ENCODE peak calls at places on chromosome 21, in four cellular contexts. T is uterus; C is NCI-H1417; S is activated effector memory CD4-positive, alpha-beta T cell treated with Interleukin-2 at 50 U/mL for 16 hours. I is an unnamed sample.
A peak's percentile ranks its signal among the peaks of the same experiment; 100 is the strongest.

GRCh38 chr21:37408464-37409193 is 42.1 kb downstream of the DYRK1A start:
- DNase-seq in T (no peak), C (no peak), S (no peak), I (no peak)

GRCh38 chr21:17003763-17004373 is 509.0 kb upstream of the CXADR start:
- DNase-seq in T (no peak), C (no peak), S (no peak), I (no peak)

GRCh38 chr21:36494557-36494956 is 14.6 kb upstream of the CLDN14 start:
- DNase-seq in T (no peak), C (no peak), S (no peak), I (no peak)

GRCh38 chr21:29718081-29718815 is 221.5 kb downstream of the GRIK1 start:
- DNase-seq in T (no peak), C (peak; percentile 53), S (no peak), I (no peak)

GRCh38 chr21:42560517-42561179 is 47.0 kb downstream of the SLC37A1 start:
- DNase-seq in T (no peak), C (peak; percentile 19), S (no peak), I (no peak)

GRCh38 chr21:43764576-43765495 is 11.3 kb downstream of the CSTB start:
- DNase-seq in T (no peak), C (no peak), S (no peak), I (no peak)

GRCh38 chr21:16709866-16710550 is 802.8 kb upstream of the CXADR start:
- DNase-seq in T (peak; percentile 44), C (no peak), S (no peak), I (no peak)

GRCh38 chr21:33025106-33025470 is 647 bp upstream of the OLIG2 start:
- DNase-seq in T (no peak), C (no peak), S (no peak), I (no peak)

GRCh38 chr21:14321042-14321441 is 61.9 kb downstream of the HSPA13 start:
- DNase-seq in T (no peak), C (no peak), S (no peak), I (no peak)

GRCh38 chr21:32184485-32184884 is 94.4 kb downstream of the MIS18A start:
- DNase-seq in T (no peak), C (peak; percentile 40), S (no peak), I (no peak)

GRCh38 chr21:44765231-44766013 is 36.2 kb downstream of the UBE2G2 start:
- DNase-seq in T (no peak), C (peak; percentile 58), S (peak; percentile 36), I (no peak)

GRCh38 chr21:45513741-45514310 is 28.4 kb downstream of the SLC19A1 start:
- DNase-seq in T (no peak), C (no peak), S (no peak), I (no peak)

GRCh38 chr21:33075596-33076195 is 5.8 kb downstream of the OLIG1 start:
- DNase-seq in T (no peak), C (no peak), S (no peak), I (no peak)

GRCh38 chr21:18218331-18218730 is 26.3 kb upstream of the CHODL start:
- DNase-seq in T (no peak), C (no peak), S (no peak), I (no peak)

GRCh38 chr21:17532292-17532691 is 19.4 kb downstream of the CXADR start:
- DNase-seq in T (no peak), C (no peak), S (no peak), I (no peak)

I was measured in activated B cell treated with CpG ODN at 0.5 μM for 24 hours.